ENCODE peak calls at places on chromosome 14, in five cellular contexts. L is HFF-Myc, Z is A549, X is GM12878, S is foreskin fibroblast. B is an unnamed sample.

GRCh38 chr14:61719344-61720301 is 24.3 kb downstream of the HIF1A start:
- DNase-seq in L (no peak), Z (no peak), X (no peak), S (no peak), B (no peak)

GRCh38 chr14:104639889-104640548 is 35.4 kb upstream of the TMEM179 start:
- DNase-seq in L (peak), Z (peak), X (no peak), S (peak), B (peak)

GRCh38 chr14:36520601-36521525 is 831 bp upstream of the NKX2-1 start:
- DNase-seq in L (no peak), Z (peak), X (no peak), S (peak), B (peak)

GRCh38 chr14:104827173-104828055 is 26.5 kb downstream of the ZBTB42 start:
- DNase-seq in L (no peak), Z (peak), X (no peak), S (peak), B (peak)

GRCh38 chr14:106586098-106586704 is 1059.8 kb downstream of the TMEM121 start:
- DNase-seq in L (no peak), Z (no peak), X (no peak), S (no peak), B (no peak)

GRCh38 chr14:105312973-105313372 is 1.6 kb upstream of the PACS2 start:
- DNase-seq in L (no peak), Z (no peak), X (no peak), S (no peak), B (no peak)

GRCh38 chr14:96195441-96196081 is 9.1 kb upstream of the BDKRB2 start:
- DNase-seq in L (no peak), Z (no peak), X (no peak), S (no peak), B (no peak)

GRCh38 chr14:56273949-56274348 is 155.7 kb downstream of the PELI2 start:
- DNase-seq in L (no peak), Z (no peak), X (no peak), S (peak), B (peak)

GRCh38 chr14:88605594-88605993 is 42.8 kb downstream of the ZC3H14 start:
- DNase-seq in L (no peak), Z (no peak), X (no peak), S (no peak), B (no peak)

GRCh38 chr14:76126066-76126465 is 25.7 kb upstream of the GPATCH2L start:
- DNase-seq in L (no peak), Z (no peak), X (no peak), S (no peak), B (no peak)

GRCh38 chr14:71061458-71061857 is 154.2 kb downstream of the PCNX1 start:
- DNase-seq in L (no peak), Z (no peak), X (no peak), S (peak), B (peak)

GRCh38 chr14:100474176-100474575 is 113.0 kb downstream of the BEGAIN start:
- DNase-seq in L (no peak), Z (no peak), X (no peak), S (no peak), B (no peak)

GRCh38 chr14:54881761-54882401 is 20.7 kb downstream of the GCH1 start:
- DNase-seq in L (no peak), Z (no peak), X (no peak), S (peak), B (peak)

GRCh38 chr14:59511916-59512530 is 27.7 kb downstream of the JKAMP start:
- DNase-seq in L (no peak), Z (peak), X (no peak), S (no peak), B (no peak)

GRCh38 chr14:103884854-103885253 is 37.5 kb upstream of the PPP1R13B start:
- DNase-seq in L (no peak), Z (no peak), X (no peak), S (no peak), B (no peak)

GRCh38 chr14:104786726-104787675 is 8.5 kb downstream of the AKT1 start:
- DNase-seq in L (no peak), Z (no peak), X (no peak), S (no peak), B (no peak)

GRCh38 chr14:106848330-106849121 is 1322.1 kb downstream of the TMEM121 start:
- DNase-seq in L (no peak), Z (no peak), X (no peak), S (no peak), B (no peak)

GRCh38 chr14:53850714-53851296 is 105.8 kb downstream of the BMP4 start:
- DNase-seq in L (peak), Z (peak), X (no peak), S (peak), B (peak)

GRCh38 chr14:98754343-98755025 is 517.5 kb downstream of the BCL11B start:
- DNase-seq in L (no peak), Z (no peak), X (no peak), S (peak), B (no peak)

GRCh38 chr14:99647407-99647806 is 2.5 kb downstream of the HHIPL1 start:
- DNase-seq in L (no peak), Z (no peak), X (no peak), S (no peak), B (no peak)

GRCh38 chr14:91425720-91426032 is 8.1 kb upstream of the CCDC88C start:
- DNase-seq in L (no peak), Z (no peak), X (no peak), S (no peak), B (no peak)

GRCh38 chr14:96095581-96096476 is 56.7 kb downstream of the C14orf132 start:
- DNase-seq in L (peak), Z (peak), X (no peak), S (peak), B (peak)

DNA sequence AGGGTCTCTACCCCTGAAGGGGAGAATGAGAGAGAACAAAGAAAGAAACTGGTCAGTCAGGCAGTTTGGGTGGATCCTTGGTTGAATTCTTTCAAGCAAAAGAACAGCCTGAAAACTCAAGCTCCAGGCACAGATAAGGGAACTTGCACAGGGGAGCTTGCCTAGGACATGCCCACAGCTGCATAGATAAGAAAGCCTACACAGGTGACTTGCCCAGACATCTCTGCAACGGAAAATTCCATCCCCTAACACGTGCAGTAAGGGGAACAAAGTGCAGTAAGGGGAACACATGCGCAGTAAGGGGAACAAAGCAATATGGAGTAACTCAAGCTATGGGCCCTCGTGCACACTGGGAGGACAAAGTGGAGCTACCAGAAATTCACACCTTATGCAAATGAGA is 540.1 kb upstream of the MIS18BP1 start:
- DNase-seq in L (no peak), Z (no peak), X (no peak), S (no peak), B (no peak)
- H3K4me3 ChIP-seq in L (no peak), Z (no peak), X (no peak), S (no peak), B (no peak)

GRCh38 chr14:21987937-21988336 is 314.3 kb upstream of the OR4E1 start:
- DNase-seq in L (no peak), Z (peak), X (no peak), S (no peak), B (peak)
- TF ChIP-seq CTCF in L (peak), Z (peak), X (peak), S (peak), B (peak)

GRCh38 chr14:81169267-81169666 is 51.5 kb downstream of the GTF2A1 start:
- DNase-seq in L (no peak), Z (no peak), X (no peak), S (no peak), B (no peak)

GRCh38 chr14:81170829-81171195 is 49.9 kb downstream of the GTF2A1 start:
- DNase-seq in L (no peak), Z (no peak), X (no peak), S (no peak), B (no peak)

GRCh38 chr14:81170104-81170828 is 50.5 kb downstream of the GTF2A1 start:
- DNase-seq in L (peak), Z (peak), X (peak), S (peak), B (peak)

GRCh38 chr14:81172353-81172752 is 48.4 kb downstream of the GTF2A1 start:
- DNase-seq in L (no peak), Z (no peak), X (no peak), S (peak), B (no peak)

DNA sequence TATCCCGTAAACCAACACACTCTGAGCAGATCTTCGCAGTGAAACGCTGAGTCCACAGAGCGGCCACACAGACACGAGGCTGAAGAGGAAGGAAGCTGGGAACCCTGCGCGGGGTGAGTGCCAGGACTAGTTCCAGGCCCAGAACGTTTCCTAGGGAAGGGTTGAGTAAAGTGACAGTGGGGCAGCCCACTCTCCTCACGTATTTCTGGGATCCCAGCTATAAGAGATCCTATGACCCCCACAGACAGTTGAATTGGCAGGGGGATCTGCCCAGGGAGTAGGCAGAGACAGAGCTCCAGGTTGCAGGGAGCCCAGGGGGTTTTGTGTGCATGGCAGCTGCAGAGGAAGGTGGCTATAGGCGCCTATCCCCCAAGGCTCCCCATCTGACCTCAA is 51.1 kb downstream of the GTF2A1 start:
- DNase-seq in L (no peak), Z (no peak), X (no peak), S (peak), B (no peak)
- H3K4me3 ChIP-seq in L (peak), Z (peak), X (peak), S (peak), B (peak)

GRCh38 chr14:69260979-69261605 is 1.1 kb downstream of the GALNT16 start:
- DNase-seq in L (no peak), Z (peak), X (no peak), S (no peak), B (no peak)

GRCh38 chr14:69260246-69260978 is 454 bp downstream of the GALNT16 start:
- DNase-seq in L (no peak), Z (no peak), X (no peak), S (no peak), B (no peak)

GRCh38 chr14:69259176-69259530 is 805 bp upstream of the GALNT16 start:
- DNase-seq in L (no peak), Z (no peak), X (no peak), S (no peak), B (no peak)

GRCh38 chr14:69261761-69262331 is 1.9 kb downstream of the GALNT16 start:
- DNase-seq in L (no peak), Z (no peak), X (no peak), S (peak), B (no peak)

GRCh38 chr14:69259531-69260245 is at the start of gene GALNT16:
- DNase-seq in L (no peak), Z (peak), X (no peak), S (peak), B (no peak)
- TF ChIP-seq CTCF in L (peak), Z (peak), X (no peak), S (peak), B (no peak)

GRCh38 chr14:30681752-30682355 is 59.7 kb downstream of the SCFD1 start:
- DNase-seq in L (no peak), Z (peak), X (no peak), S (peak), B (peak)
- H3K4me3 ChIP-seq in L (no peak), Z (no peak), X (no peak), S (no peak), B (no peak)

GRCh38 chr14:78291958-78292357 is 121.8 kb downstream of the NRXN3 start:
- DNase-seq in L (no peak), Z (no peak), X (peak), S (no peak), B (no peak)

GRCh38 chr14:78286210-78286609 is 116.0 kb downstream of the NRXN3 start:
- DNase-seq in L (no peak), Z (no peak), X (no peak), S (no peak), B (no peak)
- TF ChIP-seq CTCF in L (no peak), Z (no peak), X (no peak), S (no peak), B (no peak)

DNA sequence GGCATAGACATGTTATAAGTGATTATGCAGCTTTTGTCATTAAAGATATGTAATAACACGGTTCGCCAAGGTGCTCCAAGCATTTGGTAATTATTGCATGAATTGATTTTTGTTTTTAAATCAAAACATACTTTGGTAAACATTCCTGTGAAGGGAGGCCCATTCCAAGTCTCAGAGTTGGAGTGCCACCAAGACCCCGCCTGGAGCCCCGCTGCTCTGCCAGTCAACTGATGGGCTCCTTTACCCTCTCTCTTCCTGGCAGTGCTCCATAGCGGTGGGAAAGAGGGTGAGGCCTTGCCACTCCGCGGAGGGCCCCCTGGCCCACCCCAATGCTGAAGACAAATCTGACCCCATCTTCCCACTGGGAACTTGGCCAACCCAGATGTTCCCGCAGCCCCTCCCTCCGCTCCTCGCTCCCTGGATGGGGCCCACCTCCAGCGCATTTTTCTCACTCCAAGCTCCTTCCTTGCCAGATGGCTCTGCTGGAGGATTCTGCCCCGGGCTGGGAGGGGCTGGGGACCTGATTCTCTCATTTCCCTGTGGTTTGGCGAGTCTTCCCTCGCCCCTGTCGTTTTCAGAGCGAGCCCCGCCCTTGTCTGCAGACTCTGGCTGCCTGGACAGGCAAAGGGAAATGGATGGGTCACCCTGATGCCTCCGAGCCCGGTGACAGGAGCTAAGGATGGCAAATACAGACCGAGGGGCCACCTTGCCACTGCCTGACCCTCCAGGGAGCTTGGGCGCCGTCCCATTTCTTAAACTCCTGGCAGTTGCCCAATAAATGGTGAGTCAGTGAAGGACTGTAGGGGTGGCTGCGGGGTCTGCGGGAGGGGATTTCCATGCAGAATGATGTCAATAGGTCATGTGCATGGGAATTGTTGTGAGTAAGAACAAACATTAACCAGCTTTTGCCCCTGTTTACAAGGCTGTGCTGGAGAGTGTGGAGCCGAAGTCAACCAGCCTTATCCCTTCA is 9.2 kb upstream of the PAPLN start:
- DNase-seq in L (peak), Z (peak), X (no peak), S (peak), B (peak)
- H3K4me3 ChIP-seq in L (peak), Z (peak), X (no peak), S (no peak), B (peak)

GRCh38 chr14:77306406-77307098 is 14.1 kb downstream of the POMT2 start:
- DNase-seq in L (no peak), Z (no peak), X (no peak), S (peak), B (no peak)

GRCh38 chr14:77305696-77306095 is 15.0 kb downstream of the POMT2 start:
- DNase-seq in L (no peak), Z (no peak), X (no peak), S (no peak), B (no peak)

GRCh38 chr14:77302926-77303325 is 17.8 kb downstream of the POMT2 start:
- DNase-seq in L (no peak), Z (peak), X (no peak), S (peak), B (peak)

GRCh38 chr14:77301103-77301502 is 19.6 kb downstream of the POMT2 start:
- DNase-seq in L (no peak), Z (peak), X (no peak), S (peak), B (peak)

GRCh38 chr14:77303417-77304156 is 17.1 kb downstream of the POMT2 start:
- DNase-seq in L (peak), Z (peak), X (no peak), S (peak), B (peak)
- TF ChIP-seq CTCF in L (no peak), Z (no peak), X (no peak), S (no peak), B (no peak)

B was measured in fibroblast of pulmonary artery.